ENCODE peak calls at places on chromosome 21, in seven cellular contexts. Z is GM12878, X is SK-N-SH, F is HCT116, U is GM23338, K is A549, P is Panc1. M is an unnamed sample.

GRCh38 chr21:37263827-37264226 is 3.3 kb downstream of the VPS26C start:
- DNase-seq in Z (no peak), F (no peak), X (no peak), P (no peak), K (no peak), U (no peak), M (no peak)

GRCh38 chr21:15224346-15225086 is 159.7 kb upstream of the NRIP1 start:
- DNase-seq in F (peak), U (no peak), Z (no peak), X (no peak), K (peak), P (peak), M (no peak)

GRCh38 chr21:36976882-36977651 is 10.6 kb upstream of the HLCS start:
- DNase-seq in P (peak), U (peak), X (peak), Z (peak), F (peak), K (peak), M (no peak)

GRCh38 chr21:36428789-36429671 is 43.8 kb downstream of the CHAF1B start:
- DNase-seq in U (no peak), P (no peak), Z (no peak), F (no peak), X (no peak), K (no peak), M (no peak)

GRCh38 chr21:43736224-43736883 is 17.4 kb downstream of the PDXK start:
- DNase-seq in P (no peak), F (no peak), K (no peak), X (no peak), Z (no peak), U (no peak), M (no peak)

GRCh38 chr21:36437745-36438128 is 42.2 kb downstream of the CLDN14 start:
- DNase-seq in P (no peak), F (no peak), U (no peak), K (peak), Z (no peak), X (no peak), M (no peak)

GRCh38 chr21:24590261-24590660 is 1017.0 kb downstream of the MRPL39 start:
- DNase-seq in U (no peak), P (no peak), K (no peak), X (no peak), F (no peak), Z (no peak), M (no peak)

GRCh38 chr21:32597205-32597604 is 11.9 kb upstream of the TCP10L start:
- DNase-seq in U (no peak), P (peak), X (no peak), Z (no peak), K (peak), F (peak), M (no peak)

GRCh38 chr21:44509539-44509938 is 30.5 kb downstream of the KRTAP10-1 start:
- DNase-seq in Z (no peak), K (peak), X (peak), F (peak), U (no peak), P (no peak), M (peak)

GRCh38 chr21:23452384-23453083 is 2154.7 kb downstream of the MRPL39 start:
- DNase-seq in K (no peak), P (peak), F (no peak), X (no peak), U (peak), Z (no peak), M (peak)

GRCh38 chr21:23887709-23888303 is 1719.5 kb downstream of the MRPL39 start:
- DNase-seq in K (no peak), X (no peak), P (no peak), U (no peak), Z (no peak), F (no peak), M (no peak)

GRCh38 chr21:16589046-16589445 is 859.3 kb downstream of the USP25 start:
- DNase-seq in U (no peak), Z (no peak), X (no peak), P (no peak), K (no peak), F (no peak), M (no peak)

GRCh38 chr21:44299458-44300261 is at the start of gene PFKL:
- DNase-seq in U (peak), F (no peak), X (peak), Z (peak), P (no peak), K (peak), M (peak)

GRCh38 chr21:36606292-36606982 is 92.5 kb upstream of the SIM2 start:
- DNase-seq in K (no peak), P (no peak), U (peak), X (no peak), F (no peak), Z (no peak), M (no peak)

GRCh38 chr21:35527358-35527757 is 478.3 kb upstream of the RUNX1 start:
- DNase-seq in K (no peak), P (no peak), F (no peak), U (no peak), X (no peak), Z (no peak), M (no peak)

GRCh38 chr21:37206531-37206930 is 60.6 kb downstream of the VPS26C start:
- DNase-seq in U (no peak), F (no peak), K (no peak), P (no peak), X (no peak), Z (no peak), M (no peak)

GRCh38 chr21:29155118-29155932 is 24.9 kb downstream of the MAP3K7CL start:
- DNase-seq in X (peak), F (no peak), U (peak), K (no peak), P (no peak), Z (no peak), M (no peak)

GRCh38 chr21:36459098-36459497 is 20.8 kb downstream of the CLDN14 start:
- DNase-seq in P (no peak), X (no peak), U (no peak), Z (no peak), F (no peak), K (no peak), M (no peak)

GRCh38 chr21:35563885-35564451 is 496.4 kb downstream of the SETD4 start:
- DNase-seq in X (no peak), K (no peak), F (no peak), Z (no peak), U (no peak), P (no peak), M (no peak)

GRCh38 chr21:45074818-45075605 is 632 bp downstream of the ADARB1 start:
- DNase-seq in Z (no peak), P (no peak), X (peak), K (peak), U (peak), F (no peak), M (peak)

GRCh38 chr21:43654806-43655489 is 4.3 kb downstream of the HSF2BP start:
- DNase-seq in X (no peak), F (no peak), U (no peak), Z (no peak), P (no peak), K (no peak), M (no peak)

GRCh38 chr21:32412998-32413504 is 545 bp downstream of the EVA1C start:
- DNase-seq in F (no peak), P (no peak), Z (no peak), U (peak), K (no peak), X (no peak), M (no peak)

GRCh38 chr21:44084496-44085241 is 22.5 kb upstream of the PWP2 start:
- DNase-seq in U (no peak), F (no peak), P (no peak), X (no peak), K (no peak), Z (no peak), M (no peak)

GRCh38 chr21:40886931-40887330 is 40.0 kb upstream of the DSCAM start:
- DNase-seq in X (no peak), F (no peak), K (no peak), Z (no peak), P (no peak), U (no peak), M (no peak)

GRCh38 chr21:39630191-39630591 is 17.5 kb downstream of the B3GALT5 start:
- DNase-seq in X (no peak), F (peak), P (no peak), Z (no peak), K (peak), U (no peak), M (no peak)

GRCh38 chr21:21845901-21846396 is 847.7 kb downstream of the NCAM2 start:
- DNase-seq in Z (no peak), U (no peak), F (no peak), K (no peak), X (no peak), P (no peak), M (no peak)

GRCh38 chr21:36028127-36029069 is 31.9 kb downstream of the SETD4 start:
- DNase-seq in F (peak), U (peak), X (peak), Z (peak), P (peak), K (peak), M (peak)

GRCh38 chr21:43267391-43268085 is 98.7 kb downstream of the CRYAA start:
- DNase-seq in Z (no peak), F (no peak), P (no peak), X (no peak), K (no peak), U (no peak), M (no peak)

GRCh38 chr21:32482565-32483292 is 70.2 kb downstream of the EVA1C start:
- DNase-seq in X (no peak), P (no peak), U (no peak), Z (no peak), F (no peak), K (no peak), M (no peak)

GRCh38 chr21:44375686-44376320 is 22.4 kb downstream of the TRPM2 start:
- DNase-seq in Z (no peak), U (no peak), P (no peak), K (no peak), F (no peak), X (no peak), M (no peak)

GRCh38 chr21:34061983-34062382 is 11.4 kb upstream of the MRPS6 start:
- DNase-seq in F (peak), U (peak), P (no peak), K (peak), Z (no peak), X (peak), M (peak)

GRCh38 chr21:34065015-34065414 is 8.4 kb upstream of the MRPS6 start:
- DNase-seq in U (no peak), X (no peak), F (no peak), Z (no peak), K (no peak), P (no peak), M (no peak)
- TF ChIP-seq REST in U (no peak), X (no peak), F (no peak), Z (no peak), K (no peak), P (no peak), M (no peak)

DNA sequence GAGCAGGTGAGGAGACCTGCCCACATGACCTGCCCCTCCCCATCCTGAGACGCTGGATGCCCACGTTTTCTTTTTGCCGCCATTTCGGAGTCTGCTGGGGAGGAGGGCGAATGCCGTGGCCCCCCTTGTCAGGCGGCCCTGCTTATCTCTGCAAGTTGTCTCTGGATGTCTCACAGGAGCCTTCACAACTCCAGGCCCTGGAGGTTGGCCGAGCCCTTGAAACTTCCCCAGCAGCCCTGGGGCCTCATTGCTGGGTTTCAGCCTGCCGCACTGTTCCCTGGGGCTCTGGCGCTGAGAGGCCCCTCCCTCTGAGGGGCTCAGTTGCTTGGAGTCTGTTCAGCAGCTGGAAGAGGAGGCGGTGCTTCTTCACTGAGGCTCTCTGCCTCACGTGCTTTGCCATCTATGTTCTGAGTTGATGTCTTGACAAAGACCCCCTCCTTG is 29.8 kb upstream of the ZBTB21 start:
- DNase-seq in P (no peak), K (no peak), U (no peak), X (no peak), F (no peak), Z (no peak), M (no peak)
- TF ChIP-seq REST in P (no peak), K (no peak), U (no peak), X (no peak), F (no peak), Z (no peak), M (no peak)

GRCh38 chr21:38380391-38381137 is 117.7 kb downstream of the ERG start:
- DNase-seq in U (peak), K (peak), P (no peak), F (no peak), X (peak), Z (no peak), M (no peak)
- TF ChIP-seq REST in U (no peak), K (no peak), P (no peak), F (no peak), X (no peak), Z (no peak), M (no peak)

GRCh38 chr21:46194374-46195334 is 10.4 kb upstream of the SPATC1L start:
- DNase-seq in U (no peak), X (peak), Z (no peak), P (no peak), K (no peak), F (no peak), M (no peak)

GRCh38 chr21:46195595-46196195 is 11.4 kb upstream of the SPATC1L start:
- DNase-seq in F (no peak), Z (no peak), K (no peak), U (no peak), X (peak), P (no peak), M (no peak)

GRCh38 chr21:46191686-46192575 is 7.7 kb upstream of the SPATC1L start:
- DNase-seq in X (no peak), U (no peak), Z (no peak), F (no peak), P (no peak), K (no peak), M (no peak)

GRCh38 chr21:46191257-46191685 is 7.0 kb upstream of the SPATC1L start:
- DNase-seq in K (no peak), P (no peak), F (no peak), U (no peak), Z (no peak), X (peak), M (no peak)

DNA sequence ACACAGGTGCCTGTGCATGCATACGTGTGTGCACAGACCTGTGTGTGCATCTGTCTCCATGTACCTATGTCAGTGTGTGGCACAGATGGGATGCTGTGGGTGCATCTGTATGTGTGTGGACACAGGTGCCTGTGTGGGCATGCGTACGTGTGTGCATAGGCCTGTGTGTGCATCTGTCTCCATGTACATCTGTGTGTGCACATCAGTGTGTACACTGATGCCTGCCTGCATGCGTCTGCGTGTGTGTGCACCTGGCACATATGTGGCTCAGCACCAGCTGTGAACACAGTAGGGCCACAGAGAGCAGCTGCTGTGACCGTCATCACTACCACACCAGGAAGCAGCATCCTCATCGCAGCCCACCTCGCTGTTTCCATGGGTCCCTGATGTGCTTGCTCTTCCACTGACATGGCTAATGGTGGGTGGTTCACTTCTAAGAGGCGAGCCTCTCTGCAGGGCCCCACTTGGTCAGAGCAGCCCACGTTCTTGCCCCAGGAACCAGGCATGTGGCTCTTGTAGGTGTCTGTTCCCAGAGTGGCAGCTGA is 9.6 kb upstream of the SPATC1L start:
- DNase-seq in U (no peak), X (no peak), P (no peak), F (no peak), Z (no peak), K (no peak), M (no peak)
- TF ChIP-seq REST in U (no peak), X (no peak), P (no peak), F (no peak), Z (no peak), K (no peak), M (no peak)

GRCh38 chr21:26850116-26850643 is 5.0 kb upstream of the ADAMTS1 start:
- DNase-seq in Z (peak), U (peak), P (no peak), F (peak), X (peak), K (peak), M (no peak)
- TF ChIP-seq REST in Z (no peak), U (no peak), P (no peak), F (no peak), X (no peak), K (no peak), M (no peak)

M was measured in HL-60.